ENCODE peak calls at places on chromosomes 13 and 19, in four cellular contexts. Q is tibial artery, V is osteoblast, D is aorta. X is an unnamed sample.

GRCh38 chr19:1136201-1136600 is 32.4 kb downstream of the GPX4 start:
- DNase-seq in Q (no peak), V (no peak), D (no peak), X (peak)

GRCh38 chr19:52221831-52222375 is 32.1 kb downstream of the PPP2R1A start:
- DNase-seq in Q (no peak), V (no peak), D (peak), X (no peak)

GRCh38 chr19:55189424-55189823 is 9.3 kb upstream of the SYT5 start:
- DNase-seq in Q (peak), V (peak), D (no peak), X (peak)

GRCh38 chr19:13100031-13100588 is 2.5 kb downstream of the LYL1 start:
- DNase-seq in Q (no peak), V (peak), D (no peak), X (peak)

GRCh38 chr13:52638929-52639328 is 3.3 kb upstream of the HNRNPA1L2 start:
- DNase-seq in Q (no peak), V (no peak), D (no peak), X (no peak)

GRCh38 chr19:53518061-53518460 is 19.9 kb upstream of the ZNF331 start:
- DNase-seq in Q (no peak), V (no peak), D (no peak), X (no peak)

GRCh38 chr13:78022164-78022877 is 103.7 kb upstream of the EDNRB start:
- DNase-seq in Q (peak), V (peak), D (no peak), X (no peak)

GRCh38 chr19:47111682-47112165 is 1.9 kb downstream of the ZC3H4 start:
- DNase-seq in Q (no peak), V (no peak), D (no peak), X (no peak)

GRCh38 chr19:35388277-35389054 is 17.6 kb downstream of the GPR42 start:
- DNase-seq in Q (no peak), V (no peak), D (no peak), X (no peak)

GRCh38 chr19:17282488-17283256 is 971 bp downstream of the ANKLE1 start:
- DNase-seq in Q (peak), V (peak), D (peak), X (peak)

GRCh38 chr19:17285415-17286135 is 3.9 kb downstream of the ANKLE1 start:
- DNase-seq in Q (no peak), V (peak), D (no peak), X (no peak)

GRCh38 chr19:17279436-17279835 is 2.3 kb upstream of the ANKLE1 start:
- DNase-seq in Q (no peak), V (no peak), D (no peak), X (no peak)

GRCh38 chr19:17283504-17283996 is 1.8 kb downstream of the ANKLE1 start:
- DNase-seq in Q (no peak), V (peak), D (no peak), X (no peak)

DNA sequence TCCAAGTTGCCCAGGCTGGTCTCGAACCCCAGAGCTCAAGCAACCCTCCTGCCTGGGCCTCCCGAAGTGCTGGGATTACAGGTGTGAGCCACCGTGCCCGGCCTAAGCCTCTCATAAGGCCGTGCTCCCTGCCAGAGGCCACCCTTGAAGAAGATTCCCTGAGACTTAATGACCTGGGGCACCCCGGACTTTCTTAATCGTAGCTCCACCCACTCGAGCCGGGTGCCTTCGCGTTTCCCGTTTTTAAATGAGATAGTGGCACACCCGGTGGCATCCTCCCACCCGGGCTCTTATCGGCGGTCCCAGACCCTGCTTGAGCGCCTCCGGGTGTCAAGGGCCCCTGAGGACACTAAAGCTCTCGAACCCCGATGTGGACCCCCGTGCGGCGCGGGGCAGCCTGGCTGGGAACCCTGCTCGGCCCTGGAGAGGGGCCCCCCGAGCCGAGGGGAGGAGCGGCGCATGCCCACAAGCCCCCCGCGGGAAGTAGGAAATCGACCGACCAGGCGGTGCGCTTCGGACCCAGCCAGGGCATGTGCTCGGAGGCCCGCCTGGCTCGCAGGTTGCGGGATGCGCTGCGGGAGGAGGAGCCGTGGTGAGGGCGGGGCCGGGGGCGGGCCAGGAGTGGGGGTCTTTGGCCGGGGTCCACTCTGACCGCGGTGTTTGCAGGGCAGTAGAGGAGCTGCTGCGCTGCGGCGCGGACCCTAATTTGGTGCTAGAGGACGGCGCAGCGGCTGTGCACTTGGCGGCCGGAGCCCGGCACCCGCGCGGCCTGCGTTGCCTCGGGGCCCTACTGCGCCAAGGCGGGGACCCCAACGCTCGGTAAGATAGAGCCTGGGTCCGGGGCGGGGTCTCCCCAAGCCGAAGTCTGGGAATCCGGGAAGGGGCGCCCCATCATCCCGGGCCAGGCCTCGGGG is at the start of gene ANKLE1:
- DNase-seq in Q (no peak), V (peak), D (peak), X (peak)
- H3K27ac ChIP-seq in Q (no peak), V (no peak), D (no peak), X (no peak)

DNA sequence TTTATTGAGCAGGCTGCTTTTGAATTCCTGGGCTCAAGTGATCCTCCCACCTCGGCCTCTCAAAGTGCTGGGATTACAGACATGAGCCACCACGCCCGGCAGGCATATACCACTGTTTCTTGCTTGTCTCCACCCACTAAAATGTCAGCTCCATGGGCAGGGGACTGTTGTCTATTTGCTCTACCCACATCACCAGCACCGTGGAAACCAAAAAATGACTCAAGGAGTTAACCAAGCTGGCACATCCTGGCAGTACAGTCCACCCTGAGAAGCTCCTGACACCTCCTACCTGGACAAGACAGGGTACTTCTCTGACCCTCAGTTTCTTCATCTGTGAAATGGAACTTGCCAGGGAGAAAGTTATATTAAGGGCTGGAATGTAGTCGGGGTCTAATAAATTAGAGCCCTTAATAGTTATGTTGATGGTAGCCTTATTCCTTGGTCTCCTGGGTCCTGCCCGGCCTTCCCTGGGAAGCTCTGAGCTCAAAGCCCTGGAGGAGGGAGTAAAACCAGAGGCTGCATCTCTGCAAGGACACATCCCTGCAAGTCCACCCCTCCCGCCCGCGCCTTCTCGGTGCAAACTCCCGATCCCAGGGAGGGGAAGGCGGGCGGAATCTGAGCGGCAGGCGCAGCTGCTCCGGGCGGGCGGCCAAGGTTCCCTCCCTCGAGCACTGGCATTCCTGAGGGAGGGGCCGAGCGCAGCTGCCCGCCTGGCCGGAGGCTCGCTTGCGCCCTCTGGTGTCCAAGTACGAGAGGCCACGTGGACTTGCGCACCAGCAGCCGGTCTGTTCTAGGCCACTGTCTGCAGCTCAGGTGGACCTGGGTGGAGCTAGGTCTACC is 14.1 kb downstream of the RDH8 start:
- DNase-seq in Q (peak), V (peak), D (peak), X (peak)
- H3K27ac ChIP-seq in Q (no peak), V (no peak), D (no peak), X (no peak)

GRCh38 chr19:18760440-18761383 is 30.4 kb downstream of the COMP start:
- DNase-seq in Q (no peak), V (no peak), D (no peak), X (no peak)

GRCh38 chr19:18764591-18765051 is 26.5 kb downstream of the COMP start:
- DNase-seq in Q (no peak), V (peak), D (no peak), X (no peak)

GRCh38 chr19:18761531-18762110 is 29.5 kb downstream of the COMP start:
- DNase-seq in Q (no peak), V (no peak), D (no peak), X (peak)

GRCh38 chr19:18763674-18764590 is 27.2 kb downstream of the COMP start:
- DNase-seq in Q (no peak), V (peak), D (no peak), X (peak)

GRCh38 chr19:18762125-18763023 is 28.7 kb downstream of the COMP start:
- DNase-seq in Q (no peak), V (no peak), D (no peak), X (peak)
- H3K27ac ChIP-seq in Q (peak), V (no peak), D (no peak), X (peak)

DNA sequence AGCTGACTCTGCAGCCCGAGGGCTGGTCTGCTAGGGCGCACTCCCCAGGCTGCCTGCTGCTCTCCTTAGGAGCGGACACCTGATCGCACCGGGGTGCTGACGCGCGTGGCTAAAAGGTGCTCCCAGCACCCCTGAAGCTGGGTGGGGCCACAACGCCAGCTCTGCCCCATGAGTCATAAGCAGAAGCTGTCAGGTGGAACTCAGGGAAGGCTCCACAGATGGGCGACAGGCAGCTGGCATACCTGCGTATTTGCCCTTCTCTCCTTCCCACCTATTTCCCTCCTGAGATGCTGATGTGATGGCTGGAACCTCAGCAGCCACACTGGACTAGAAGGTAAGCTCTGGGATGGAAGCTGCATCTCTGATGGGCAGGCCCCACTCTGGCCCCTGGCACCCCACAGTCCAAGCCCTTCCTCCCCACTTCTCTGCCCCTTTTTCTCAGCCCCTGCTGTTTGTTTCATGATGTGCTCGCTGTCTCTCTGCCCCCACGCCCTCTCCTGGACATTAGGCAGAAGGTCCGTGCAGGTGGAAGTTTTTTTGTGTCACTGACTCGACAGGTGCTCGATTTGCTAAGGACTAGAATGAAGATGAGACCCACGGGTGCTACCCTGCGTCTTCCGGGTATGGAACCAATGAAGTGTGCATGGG is 30.3 kb upstream of the CACTIN start:
- DNase-seq in Q (no peak), V (no peak), D (no peak), X (no peak)
- H3K27ac ChIP-seq in Q (no peak), V (no peak), D (no peak), X (no peak)

GRCh38 chr13:28489536-28489935 is 5.4 kb downstream of the FLT1 start:
- DNase-seq in Q (no peak), V (no peak), D (no peak), X (no peak)
- H3K27ac ChIP-seq in Q (no peak), V (no peak), D (no peak), X (no peak)

GRCh38 chr13:50685491-50685890 is 158.0 kb downstream of the DLEU7 start:
- DNase-seq in Q (peak), V (no peak), D (peak), X (no peak)
- H3K27ac ChIP-seq in Q (no peak), V (no peak), D (no peak), X (peak)

DNA sequence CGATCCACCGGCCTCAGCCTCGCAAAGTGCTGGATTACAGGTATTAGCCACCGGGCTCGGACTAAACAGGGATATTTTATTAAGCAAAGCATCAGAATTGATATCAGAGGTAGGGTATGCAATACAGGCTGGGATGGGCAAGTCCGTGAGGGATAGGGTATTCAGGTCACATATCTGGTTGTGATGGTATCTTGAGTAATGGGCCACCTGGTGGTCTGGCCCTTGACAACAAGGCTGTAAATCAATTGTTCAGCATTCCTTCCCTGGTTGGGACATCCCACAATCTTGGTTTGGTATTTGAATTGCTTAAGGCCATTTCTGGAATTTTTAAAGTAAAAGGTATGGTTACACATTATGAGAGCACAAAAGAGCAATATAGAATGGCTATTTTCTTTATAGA is 1588.0 kb downstream of the SLITRK1 start:
- DNase-seq in Q (no peak), V (no peak), D (no peak), X (no peak)
- H3K27ac ChIP-seq in Q (no peak), V (no peak), D (no peak), X (no peak)

X was measured in upper lobe of left lung.